ENCODE peak calls at places on chromosomes 7 and 10, in nine cellular contexts. K is thoracic aorta, A is endothelial cell, U is lower lobe of right lung, E is IMR-90, D is left lung, B is HCT116, M is breast epithelium, F is astrocyte of the spinal cord. R is an unnamed sample.

GRCh38 chr7:36545291-36545690 is 155.6 kb downstream of the ANLN start:
- DNase-seq in M (no peak), K (no peak), D (no peak), U (no peak), B (no peak), E (no peak), A (no peak), F (no peak), R (no peak)

GRCh38 chr7:74193054-74193453 is 16.8 kb upstream of the LAT2 start:
- DNase-seq in D (no peak), A (no peak), M (no peak), F (no peak), E (no peak), K (no peak), B (no peak), U (no peak), R (no peak)

GRCh38 chr10:79137404-79137803 is 68.6 kb downstream of the ZMIZ1 start:
- DNase-seq in M (no peak), B (no peak), A (no peak), U (no peak), K (no peak), E (no peak), D (peak), F (no peak), R (no peak)

GRCh38 chr10:20871970-20872369 is 25.1 kb downstream of the NEBL start:
- DNase-seq in M (no peak), K (no peak), A (no peak), E (no peak), D (no peak), F (no peak), U (no peak), B (no peak), R (no peak)

GRCh38 chr10:120453319-120453718 is 3.7 kb upstream of the PLPP4 start:
- DNase-seq in A (no peak), B (no peak), D (no peak), E (no peak), U (no peak), K (no peak), M (no peak), F (no peak), R (no peak)

GRCh38 chr7:468141-468540 is 51.5 kb downstream of the PDGFA start:
- DNase-seq in D (no peak), K (no peak), F (no peak), B (no peak), A (no peak), M (no peak), E (no peak), U (no peak), R (peak)

GRCh38 chr10:87092356-87092860 is 2.2 kb downstream of the GLUD1 start:
- DNase-seq in K (no peak), E (peak), M (no peak), F (peak), D (no peak), B (no peak), U (no peak), A (no peak), R (no peak)

GRCh38 chr10:122466866-122467470 is 5.6 kb downstream of the HTRA1 start:
- DNase-seq in A (no peak), D (no peak), F (no peak), K (no peak), E (no peak), M (no peak), U (no peak), B (no peak), R (no peak)

GRCh38 chr10:89283174-89283987 is 18.5 kb upstream of the IFIT2 start:
- DNase-seq in U (no peak), M (no peak), A (no peak), E (peak), D (no peak), F (peak), B (no peak), K (no peak), R (no peak)

GRCh38 chr7:29843738-29844137 is 37.4 kb downstream of the WIPF3 start:
- DNase-seq in A (no peak), U (no peak), E (no peak), M (no peak), K (no peak), D (no peak), B (no peak), F (no peak), R (no peak)

GRCh38 chr7:141617280-141617679 is 66.1 kb downstream of the AGK start:
- DNase-seq in U (no peak), A (no peak), E (peak), F (no peak), B (no peak), M (no peak), K (no peak), D (no peak), R (no peak)

GRCh38 chr7:131522325-131522920 is 34.0 kb downstream of the PODXL start:
- DNase-seq in D (no peak), A (no peak), K (no peak), F (peak), E (no peak), U (no peak), B (no peak), M (no peak), R (no peak)

GRCh38 chr10:71359364-71360046 is 37.2 kb upstream of the CDH23 start:
- DNase-seq in E (no peak), A (no peak), D (no peak), M (no peak), K (no peak), B (no peak), U (peak), F (no peak), R (peak)

GRCh38 chr10:5685764-5686240 is 1.2 kb downstream of the TASOR2 start:
- DNase-seq in A (no peak), K (no peak), D (no peak), M (no peak), E (peak), U (no peak), F (peak), B (no peak), R (no peak)

GRCh38 chr10:69861251-69862240 is 59.8 kb downstream of the COL13A1 start:
- DNase-seq in F (peak), B (peak), U (no peak), A (no peak), M (no peak), D (no peak), K (no peak), E (peak), R (no peak)

GRCh38 chr7:24290004-24290641 is 6.1 kb downstream of the NPY start:
- DNase-seq in K (no peak), A (peak), F (peak), M (no peak), B (peak), U (no peak), D (no peak), E (peak), R (no peak)

GRCh38 chr7:156752371-156753297 is 112.1 kb downstream of the RNF32 start:
- DNase-seq in K (no peak), M (no peak), U (no peak), D (no peak), B (no peak), E (peak), F (peak), A (no peak), R (no peak)

GRCh38 chr7:27124096-27124978 is 6.2 kb downstream of the HOXA4 start:
- DNase-seq in B (peak), U (no peak), D (no peak), M (no peak), K (no peak), A (no peak), E (peak), F (peak), R (peak)

GRCh38 chr7:16816820-16817219 is 12.0 kb upstream of the AGR2 start:
- DNase-seq in U (no peak), F (no peak), K (no peak), M (no peak), A (no peak), E (no peak), B (no peak), D (no peak), R (no peak)

GRCh38 chr7:10888861-10889260 is 84.8 kb upstream of the PHF14 start:
- DNase-seq in A (no peak), M (no peak), D (no peak), E (no peak), B (no peak), K (no peak), U (no peak), F (no peak), R (no peak)

GRCh38 chr10:25557136-25557535 is 376.9 kb upstream of the MYO3A start:
- DNase-seq in M (no peak), F (no peak), D (no peak), B (no peak), E (no peak), K (no peak), A (no peak), U (no peak), R (no peak)

GRCh38 chr10:25552283-25552919 is 377.6 kb downstream of the GPR158 start:
- DNase-seq in K (no peak), F (peak), M (no peak), D (no peak), B (no peak), A (no peak), U (no peak), E (no peak), R (no peak)

GRCh38 chr10:25556457-25556856 is 377.6 kb upstream of the MYO3A start:
- DNase-seq in A (no peak), F (peak), K (no peak), E (peak), U (no peak), D (no peak), B (no peak), M (no peak), R (no peak)

GRCh38 chr10:25561761-25562160 is 372.3 kb upstream of the MYO3A start:
- DNase-seq in A (no peak), U (no peak), K (no peak), E (no peak), F (no peak), D (no peak), M (no peak), B (no peak), R (no peak)

GRCh38 chr10:25555865-25556264 is 378.2 kb upstream of the MYO3A start:
- DNase-seq in U (no peak), A (no peak), D (no peak), M (no peak), E (no peak), F (no peak), B (no peak), K (no peak), R (no peak)
- TF ChIP-seq CTCF in U (no peak), A (no peak), D (no peak), M (no peak), E (no peak), F (no peak), B (no peak), K (no peak), R (no peak)

GRCh38 chr10:98609265-98609664 is 162.5 kb upstream of the HPS1 start:
- DNase-seq in B (no peak), F (no peak), M (no peak), E (no peak), A (no peak), K (no peak), U (no peak), D (no peak), R (no peak)
- TF ChIP-seq CTCF in B (no peak), F (no peak), M (no peak), E (no peak), A (no peak), K (no peak), U (no peak), D (no peak), R (no peak)

GRCh38 chr7:70694357-70694908 is 437.5 kb upstream of the GALNT17 start:
- DNase-seq in M (no peak), K (no peak), B (no peak), E (peak), D (peak), A (peak), F (peak), U (peak), R (no peak)

GRCh38 chr7:70695804-70696104 is 436.2 kb upstream of the GALNT17 start:
- DNase-seq in F (peak), U (no peak), E (no peak), M (no peak), B (no peak), D (no peak), A (no peak), K (no peak), R (no peak)

GRCh38 chr7:70693300-70693689 is 438.6 kb upstream of the GALNT17 start:
- DNase-seq in E (no peak), F (peak), B (no peak), A (peak), D (no peak), U (no peak), M (no peak), K (no peak), R (no peak)

GRCh38 chr7:70694909-70695803 is 436.8 kb upstream of the GALNT17 start:
- DNase-seq in K (no peak), B (no peak), M (no peak), U (no peak), D (no peak), A (peak), E (peak), F (peak), R (no peak)

DNA sequence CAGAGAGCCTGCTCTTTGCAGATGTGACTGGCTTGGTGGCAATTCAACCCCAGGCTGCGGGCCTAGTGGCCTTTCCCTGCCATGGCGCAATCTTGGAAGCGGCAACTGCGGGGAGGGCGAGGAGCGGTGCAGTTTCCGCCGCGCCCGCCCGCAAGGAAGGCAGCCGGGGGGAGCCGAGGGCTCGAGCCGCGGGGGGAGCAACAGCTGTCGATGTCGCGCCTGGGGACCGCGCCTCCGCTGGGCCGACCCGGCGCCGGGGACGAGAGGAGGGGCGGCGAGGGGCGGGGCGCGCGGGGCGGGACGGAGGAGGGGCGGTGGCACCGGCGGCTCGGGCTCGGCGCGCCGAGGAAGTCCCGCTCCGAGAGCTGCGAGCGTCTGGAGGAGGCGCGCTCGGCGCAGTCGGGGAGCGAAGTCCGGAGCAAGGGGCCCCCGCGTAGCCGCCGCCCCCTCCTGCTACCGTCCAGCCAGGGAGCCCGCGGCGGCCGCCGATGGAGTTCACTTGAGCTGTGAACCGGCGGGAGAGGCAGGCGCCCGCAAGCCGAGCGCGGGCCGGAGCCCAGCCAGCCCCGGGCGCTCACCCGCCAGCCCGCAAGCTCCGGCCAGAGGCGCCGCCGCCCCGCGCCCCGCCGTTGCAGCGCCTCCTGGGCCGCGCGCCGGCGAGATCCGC is 438.1 kb upstream of the GALNT17 start:
- DNase-seq in B (no peak), D (peak), A (peak), F (peak), K (no peak), U (peak), M (peak), E (peak), R (no peak)
- TF ChIP-seq CTCF in B (no peak), D (no peak), A (no peak), F (no peak), K (peak), U (peak), M (peak), E (no peak), R (no peak)

DNA sequence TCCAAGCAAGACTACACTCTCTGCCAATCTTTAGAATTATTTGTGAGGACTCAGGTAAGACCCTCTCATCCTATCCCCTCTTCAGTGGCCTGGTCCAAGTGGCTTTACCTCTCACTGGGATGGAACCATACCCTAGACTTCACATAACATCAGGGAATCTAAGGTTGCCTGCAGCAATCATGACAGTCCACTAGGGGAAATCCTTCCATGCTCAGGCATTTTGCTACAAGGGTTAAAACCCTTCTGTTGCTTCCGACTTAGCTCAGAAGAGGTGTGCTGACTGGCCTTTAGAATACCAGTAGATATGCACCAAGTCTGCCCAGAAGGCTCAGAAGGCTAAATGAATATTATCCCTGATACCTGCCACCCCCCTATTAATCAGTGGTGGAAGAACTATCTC is 24.9 kb upstream of the NPS start:
- DNase-seq in M (no peak), E (no peak), A (no peak), K (no peak), D (no peak), B (peak), F (no peak), U (no peak), R (no peak)
- TF ChIP-seq CTCF in M (no peak), E (no peak), A (peak), K (no peak), D (no peak), B (no peak), F (peak), U (no peak), R (no peak)